ENCODE peak calls at places on chromosomes 1 and 21, in eight cellular contexts. B is left colon; N is natural killer cell; Y is stimulated activated naive CD8-positive, alpha-beta T cell treated with anti-CD3 and anti-CD28 coated beads, Interleukin-15, Interleukin-2, amounts not matched to agents 100 U/mL and 50 U/mL, for 24 hours; I is PC-3; E is Panc1; C is pancreas; V is right cardiac atrium. D is an unnamed sample.

GRCh38 chr1:64550505-64550904 is 80.6 kb downstream of the CACHD1 start:
- ATAC-seq in N (no peak), Y (peak; percentile 85), C (no peak), B (no peak), E (no peak), I (no peak), V (no peak), D (no peak)

GRCh38 chr21:43892984-43893535 is 28.0 kb downstream of the AGPAT3 start:
- ATAC-seq in V (no peak), B (no peak), I (no peak), Y (peak; percentile 16), C (no peak), N (no peak), E (no peak), D (no peak)

GRCh38 chr1:218787826-218788225 is 385.9 kb upstream of the LYPLAL1 start:
- ATAC-seq in Y (no peak), B (no peak), N (no peak), E (no peak), V (no peak), C (no peak), I (no peak), D (no peak)

GRCh38 chr1:204260601-204261197 is 46.9 kb upstream of the GOLT1A start:
- ATAC-seq in N (no peak), C (no peak), E (no peak), B (no peak), I (no peak), V (no peak), Y (no peak), D (no peak)

GRCh38 chr1:234553241-234554156 is 56.5 kb downstream of the IRF2BP2 start:
- ATAC-seq in I (no peak), C (no peak), V (peak; percentile 82), B (no peak), N (no peak), E (no peak), Y (no peak), D (no peak)

GRCh38 chr1:236051107-236051885 is 13.6 kb downstream of the NID1 start:
- ATAC-seq in N (no peak), Y (no peak), C (no peak), I (no peak), V (peak; percentile 65), E (peak; percentile 63), B (no peak), D (no peak)

GRCh38 chr1:53702287-53702805 is 36.6 kb downstream of the GLIS1 start:
- ATAC-seq in B (no peak), N (no peak), C (no peak), V (no peak), I (no peak), E (no peak), Y (no peak), D (no peak)

GRCh38 chr1:101278238-101278637 is 41.4 kb downstream of the S1PR1 start:
- ATAC-seq in N (peak; percentile 34), C (no peak), Y (no peak), V (no peak), I (no peak), E (no peak), B (no peak), D (no peak)

GRCh38 chr21:41933259-41934079 is 20.3 kb downstream of the C2CD2 start:
- ATAC-seq in C (peak; percentile 38), B (no peak), N (no peak), E (peak; percentile 78), Y (no peak), I (peak; percentile 63), V (peak; percentile 62), D (no peak)

GRCh38 chr1:14553711-14554110 is 44.8 kb upstream of the KAZN start:
- ATAC-seq in Y (no peak), B (no peak), N (no peak), I (no peak), C (no peak), V (peak; percentile 90), E (no peak), D (no peak)

GRCh38 chr1:209884249-209884648 is 53.8 kb upstream of the SYT14 start:
- ATAC-seq in V (no peak), Y (peak; percentile 12), C (no peak), E (no peak), N (no peak), I (peak; percentile 5), B (no peak), D (peak; percentile 22)

GRCh38 chr1:223707270-223708000 is 4.9 kb upstream of the CAPN2 start:
- ATAC-seq in B (peak; percentile 72), Y (no peak), V (peak; percentile 77), C (peak; percentile 85), E (peak; percentile 82), N (no peak), I (peak; percentile 54), D (peak; percentile 87)

GRCh38 chr1:212129781-212130180 is 94.2 kb downstream of the DTL start:
- ATAC-seq in V (no peak), C (no peak), N (no peak), I (no peak), B (no peak), Y (no peak), E (no peak), D (no peak)

D was measured in esophagus mucosa.